ENCODE peak calls at places on chromosomes 2 and 18, in four cellular contexts. E, B, Z and N are unnamed samples. For H3K4me1 and H3K9me3, the result is how much of the 10 kb centered on the place peaks cover.

GRCh38 chr18:54856105-54856504 is 27.8 kb downstream of the RAB27B start:
- DNase-seq in B (no peak), E (no peak), Z (no peak), N (no peak)

GRCh38 chr2:159769147-159769546 is 28.9 kb downstream of the CD302 start:
- DNase-seq in Z (no peak), E (no peak), B (no peak), N (no peak)

GRCh38 chr2:39068757-39069515 is 51.9 kb downstream of the SOS1 start:
- DNase-seq in B (no peak), Z (no peak), E (no peak), N (no peak)

GRCh38 chr2:41907716-41908328 is 140.0 kb upstream of the PKDCC start:
- DNase-seq in Z (peak), E (no peak), B (no peak), N (no peak)

GRCh38 chr2:176643711-176644110 is 374.5 kb downstream of the MTX2 start:
- DNase-seq in Z (peak), E (no peak), B (peak), N (no peak)

GRCh38 chr2:45168731-45169338 is 159.6 kb upstream of the SIX2 start:
- DNase-seq in Z (no peak), E (no peak), B (peak), N (no peak)

GRCh38 chr18:76558881-76559667 is 64.0 kb upstream of the ZNF516 start:
- DNase-seq in B (no peak), Z (no peak), E (no peak), N (no peak)

GRCh38 chr2:106885981-106886915 is at the start of gene ST6GAL2:
- DNase-seq in E (no peak), Z (no peak), B (peak), N (peak)

GRCh38 chr2:39338502-39338901 is 94.7 kb upstream of the CDKL4 start:
- DNase-seq in B (no peak), E (no peak), Z (no peak), N (no peak)

GRCh38 chr2:100741880-100742814 is 77.8 kb upstream of the NPAS2 start:
- DNase-seq in E (peak), Z (peak), B (no peak), N (peak)

GRCh38 chr2:197152451-197153228 is 157.9 kb downstream of the ANKRD44 start:
- DNase-seq in Z (no peak), E (no peak), B (no peak), N (no peak)

GRCh38 chr2:152405206-152406118 is 70.5 kb downstream of the FMNL2 start:
- DNase-seq in B (no peak), Z (no peak), E (no peak), N (no peak)

GRCh38 chr2:132974477-132975050 is 304.6 kb upstream of the LYPD1 start:
- DNase-seq in E (no peak), Z (no peak), B (no peak), N (no peak)

GRCh38 chr2:73232471-73233153 is 427 bp downstream of the PRADC1 start:
- DNase-seq in B (peak), Z (no peak), E (no peak), N (no peak)

GRCh38 chr18:77557030-77557429 is 307.4 kb downstream of the GALR1 start:
- DNase-seq in B (no peak), Z (no peak), E (no peak), N (no peak)

GRCh38 chr2:219631406-219631891 is 4.0 kb downstream of the SLC4A3 start:
- DNase-seq in E (no peak), Z (peak), B (no peak), N (peak)
- H3K27ac ChIP-seq in E (peak), Z (no peak), B (no peak), N (peak)

GRCh38 chr2:222576390-222577081 is 79.4 kb downstream of the FARSB start:
- DNase-seq in Z (no peak), B (no peak), E (no peak), N (no peak)
- H3K4me1 ChIP-seq in Z (under half), B (under half), E (under half), N (under half)

GRCh38 chr2:31237348-31238017 is 3.5 kb downstream of the EHD3 start:
- DNase-seq in B (no peak), E (no peak), Z (no peak), N (no peak)

GRCh38 chr2:31238126-31238905 is 4.4 kb downstream of the EHD3 start:
- DNase-seq in B (no peak), Z (no peak), E (no peak), N (no peak)

GRCh38 chr2:31234690-31235503 is 945 bp downstream of the EHD3 start:
- DNase-seq in E (no peak), B (no peak), Z (no peak), N (no peak)

GRCh38 chr2:31235504-31235902 is 1.6 kb downstream of the EHD3 start:
- DNase-seq in Z (no peak), B (no peak), E (no peak), N (no peak)

DNA sequence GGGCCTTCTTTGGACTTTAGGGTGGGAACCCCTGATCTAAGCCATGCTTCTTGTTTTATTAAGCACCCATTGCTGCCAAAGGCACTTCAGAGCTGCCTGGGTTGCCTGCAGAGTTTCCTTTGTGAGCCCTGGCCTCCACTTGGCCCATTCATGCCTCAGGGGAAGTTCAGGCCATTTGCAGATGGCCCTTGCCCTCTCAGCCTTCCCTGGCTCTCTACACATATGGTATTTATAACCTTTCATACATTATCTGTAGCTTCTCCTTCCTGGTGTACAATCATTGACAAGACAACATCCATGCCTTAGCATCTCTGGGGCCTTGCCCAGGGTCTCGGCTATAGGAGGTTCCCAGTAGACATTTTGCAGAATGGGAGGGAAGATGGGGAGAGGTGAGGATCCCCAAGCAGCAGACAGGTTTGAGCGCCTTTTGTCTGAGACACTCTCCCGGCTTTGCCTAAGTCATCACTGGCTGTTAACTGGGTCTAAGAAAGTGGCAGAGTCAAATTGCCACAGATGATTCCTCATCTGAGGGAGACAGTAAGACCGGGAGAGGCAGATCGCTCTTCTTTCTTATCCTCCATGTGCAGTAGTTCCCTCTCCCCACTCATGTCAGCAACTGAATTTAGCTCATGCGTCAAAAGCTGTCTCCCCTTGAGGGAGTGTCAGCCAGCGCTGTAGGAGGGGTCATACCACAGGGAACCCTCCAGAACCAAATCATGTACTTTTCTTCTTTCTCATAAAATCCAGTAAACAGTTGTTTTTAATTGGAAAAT is 2.7 kb downstream of the EHD3 start:
- DNase-seq in Z (no peak), B (no peak), E (no peak), N (no peak)
- H3K9me3 ChIP-seq in Z (under half), B (under half), E (under half), N (under half)

GRCh38 chr2:145007673-145008263 is 487.8 kb upstream of the ZEB2 start:
- DNase-seq in E (peak), Z (no peak), B (no peak), N (no peak)
- H3K27ac ChIP-seq in E (peak), Z (no peak), B (no peak), N (peak)

GRCh38 chr2:113887393-113887792 is 2.5 kb upstream of the ACTR3 start:
- DNase-seq in Z (no peak), E (no peak), B (no peak), N (no peak)
- H3K4me1 ChIP-seq in Z (under half), E (under half), B (under half), N (under half)

GRCh38 chr2:31694444-31694843 is 113.7 kb upstream of the SRD5A2 start:
- DNase-seq in E (no peak), Z (no peak), B (no peak), N (no peak)
- H3K9me3 ChIP-seq in E (under half), Z (under half), B (under half), N (under half)

GRCh38 chr18:48996041-48996440 is 45.3 kb upstream of the SMAD7 start:
- DNase-seq in Z (no peak), E (no peak), B (no peak), N (no peak)

GRCh38 chr18:48997985-48998831 is 47.4 kb upstream of the SMAD7 start:
- DNase-seq in E (peak), B (no peak), Z (peak), N (peak)

GRCh38 chr18:48994926-48995835 is 44.4 kb upstream of the SMAD7 start:
- DNase-seq in Z (no peak), B (no peak), E (no peak), N (no peak)

GRCh38 chr18:48997681-48997984 is 46.9 kb upstream of the SMAD7 start:
- DNase-seq in Z (no peak), B (no peak), E (no peak), N (no peak)

GRCh38 chr18:48996901-48997463 is 46.2 kb upstream of the SMAD7 start:
- DNase-seq in Z (no peak), B (no peak), E (no peak), N (no peak)
- H3K27ac ChIP-seq in Z (no peak), B (no peak), E (no peak), N (peak)